ENCODE peak calls at places on chromosomes 4 and X, in four cellular contexts. A is testis, U is HFF-Myc, W is breast epithelium. V is an unnamed sample.
A peak's percentile ranks its signal among the peaks of the same experiment; 100 is the strongest.

GRCh38 chr4:164904336-164904735 is 27.4 kb downstream of the APELA start:
- DNase-seq in A (no peak), U (no peak), W (no peak), V (no peak)

GRCh38 chr4:19783667-19784223 is 468.0 kb upstream of the SLIT2 start:
- DNase-seq in A (no peak), U (no peak), W (no peak), V (no peak)

GRCh38 chrX:97987979-97988378 is 1104.3 kb downstream of the RPA4 start:
- DNase-seq in A (no peak), U (no peak), W (no peak), V (no peak)

GRCh38 chrX:16578218-16578617 is 71.7 kb upstream of the S100G start:
- DNase-seq in A (no peak), U (no peak), W (no peak), V (no peak)

GRCh38 chr4:142743071-142743825 is 102.9 kb downstream of the INPP4B start:
- DNase-seq in A (no peak), U (no peak), W (no peak), V (no peak)

GRCh38 chr4:92299152-92299551 is 4.6 kb upstream of the GRID2 start:
- DNase-seq in A (no peak), U (no peak), W (no peak), V (no peak)

GRCh38 chrX:144791298-144791697 is 456.0 kb upstream of the SPANXN1 start:
- DNase-seq in A (no peak), U (no peak), W (no peak), V (no peak)

GRCh38 chr4:69056921-69057562 is 39.2 kb upstream of the UGT2B7 start:
- DNase-seq in A (no peak), U (no peak), W (no peak), V (no peak)

GRCh38 chr4:145808021-145808650 is 128.2 kb downstream of the C4orf51 start:
- DNase-seq in A (no peak), U (peak; percentile 87), W (no peak), V (no peak)

GRCh38 chr4:139528377-139529005 is 27.5 kb downstream of the SETD7 start:
- DNase-seq in A (peak; percentile 33), U (peak; percentile 63), W (no peak), V (no peak)

GRCh38 chrX:10507181-10507580 is 113.2 kb downstream of the MID1 start:
- DNase-seq in A (peak; percentile 29), U (no peak), W (no peak), V (no peak)

GRCh38 chr4:112296949-112297483 is at the start of gene ALPK1:
- DNase-seq in A (no peak), U (peak; percentile 80), W (no peak), V (no peak)

GRCh38 chr4:108141213-108142045 is 27.3 kb downstream of the LEF1 start:
- DNase-seq in A (no peak), U (no peak), W (no peak), V (no peak)

GRCh38 chr4:77818667-77819408 is at the start of gene CNOT6L:
- DNase-seq in A (peak; percentile 80), U (no peak), W (peak; percentile 67), V (peak; percentile 87)

GRCh38 chr4:105715692-105716278 is 7.2 kb downstream of the GSTCD start:
- DNase-seq in A (no peak), U (no peak), W (no peak), V (no peak)

GRCh38 chr4:73068496-73069337 is 799 bp downstream of the COX18 start:
- DNase-seq in A (no peak), U (peak; percentile 10), W (no peak), V (no peak)

GRCh38 chr4:1247811-1248261 is 1.1 kb downstream of the CTBP1 start:
- DNase-seq in A (no peak), U (no peak), W (peak; percentile 54), V (peak; percentile 49)

GRCh38 chrX:19673334-19674040 is 158.2 kb upstream of the MAP3K15 start:
- DNase-seq in A (peak; percentile 27), U (peak; percentile 84), W (no peak), V (no peak)

GRCh38 chr4:186948361-186949291 is 225.0 kb upstream of the FAT1 start:
- DNase-seq in A (no peak), U (no peak), W (no peak), V (no peak)

GRCh38 chr4:137425281-137425680 is 107.0 kb downstream of the PCDH18 start:
- DNase-seq in A (no peak), U (no peak), W (no peak), V (no peak)

GRCh38 chr4:31557444-31557843 is 837.3 kb downstream of the PCDH7 start:
- DNase-seq in A (no peak), U (no peak), W (no peak), V (no peak)

GRCh38 chr4:123398151-123398802 is 1.7 kb downstream of the SPRY1 start:
- DNase-seq in A (peak; percentile 68), U (no peak), W (peak; percentile 68), V (peak; percentile 54)

DNA sequence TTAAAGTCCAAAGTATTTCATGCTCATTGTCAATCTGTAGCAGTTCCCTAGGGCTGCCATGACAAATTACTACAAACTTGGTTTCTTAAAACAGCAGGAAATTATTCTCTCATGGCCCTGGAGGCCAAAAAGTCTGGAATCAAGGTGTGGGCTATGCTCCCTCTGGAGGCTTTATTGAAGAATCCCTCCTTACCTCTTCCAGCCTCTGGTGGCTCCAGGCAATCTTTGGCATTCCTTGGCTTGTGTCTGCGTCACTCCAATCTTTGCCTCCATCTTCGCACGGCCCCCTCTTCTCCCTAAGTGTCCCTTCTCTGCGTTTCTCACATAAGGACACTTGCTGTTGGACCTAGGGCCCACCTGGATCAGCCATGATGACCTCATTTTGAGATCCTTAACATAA is 170.4 kb downstream of the SMIM20 start:
- DNase-seq in A (no peak), U (no peak), W (no peak), V (no peak)
- TF ChIP-seq CTCF in A (no peak), U (no peak), W (no peak), V (no peak)

GRCh38 chr4:7787067-7787466 is 152.6 kb downstream of the AFAP1 start:
- DNase-seq in A (no peak), U (no peak), W (peak; percentile 20), V (no peak)

GRCh38 chr4:7788687-7789425 is 150.8 kb downstream of the AFAP1 start:
- DNase-seq in A (no peak), U (no peak), W (no peak), V (no peak)

GRCh38 chr4:7787681-7788141 is 151.9 kb downstream of the AFAP1 start:
- DNase-seq in A (no peak), U (no peak), W (no peak), V (no peak)

GRCh38 chr4:7786517-7786916 is 153.1 kb downstream of the AFAP1 start:
- DNase-seq in A (no peak), U (no peak), W (no peak), V (no peak)

DNA sequence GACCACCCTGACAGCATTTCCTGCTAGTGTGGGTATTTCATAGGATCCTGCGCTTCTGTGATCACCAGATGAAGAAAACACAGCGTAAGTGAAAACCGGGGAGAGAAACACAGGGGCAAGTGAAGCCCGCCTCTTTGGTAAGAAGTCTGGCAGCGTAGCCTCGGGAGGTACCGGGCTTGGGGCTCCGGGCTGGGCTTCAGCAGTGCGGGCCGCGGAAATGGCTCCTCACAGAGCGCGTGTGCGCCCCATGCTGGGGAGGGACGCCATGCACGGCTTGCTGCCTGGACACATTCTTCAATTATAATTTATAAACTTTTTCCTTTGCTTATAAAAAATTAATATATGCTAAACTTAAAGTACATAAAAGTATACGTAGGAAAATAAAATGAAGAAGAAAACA is 151.5 kb downstream of the AFAP1 start:
- DNase-seq in A (no peak), U (no peak), W (no peak), V (no peak)
- TF ChIP-seq CTCF in A (no peak), U (no peak), W (no peak), V (no peak)

GRCh38 chr4:89558147-89558546 is 250.5 kb upstream of the GPRIN3 start:
- DNase-seq in A (no peak), U (no peak), W (no peak), V (no peak)
- TF ChIP-seq CTCF in A (no peak), U (peak; percentile 52), W (no peak), V (no peak)

GRCh38 chr4:7068883-7069282 is 1.0 kb upstream of the GRPEL1 start:
- DNase-seq in A (no peak), U (no peak), W (no peak), V (no peak)

GRCh38 chr4:7067147-7067522 is 729 bp downstream of the GRPEL1 start:
- DNase-seq in A (no peak), U (no peak), W (no peak), V (no peak)

GRCh38 chr4:7068279-7068842 is 497 bp upstream of the GRPEL1 start:
- DNase-seq in A (no peak), U (no peak), W (peak; percentile 99), V (no peak)

GRCh38 chr4:7066493-7066892 is 1.4 kb downstream of the GRPEL1 start:
- DNase-seq in A (no peak), U (no peak), W (no peak), V (no peak)

DNA sequence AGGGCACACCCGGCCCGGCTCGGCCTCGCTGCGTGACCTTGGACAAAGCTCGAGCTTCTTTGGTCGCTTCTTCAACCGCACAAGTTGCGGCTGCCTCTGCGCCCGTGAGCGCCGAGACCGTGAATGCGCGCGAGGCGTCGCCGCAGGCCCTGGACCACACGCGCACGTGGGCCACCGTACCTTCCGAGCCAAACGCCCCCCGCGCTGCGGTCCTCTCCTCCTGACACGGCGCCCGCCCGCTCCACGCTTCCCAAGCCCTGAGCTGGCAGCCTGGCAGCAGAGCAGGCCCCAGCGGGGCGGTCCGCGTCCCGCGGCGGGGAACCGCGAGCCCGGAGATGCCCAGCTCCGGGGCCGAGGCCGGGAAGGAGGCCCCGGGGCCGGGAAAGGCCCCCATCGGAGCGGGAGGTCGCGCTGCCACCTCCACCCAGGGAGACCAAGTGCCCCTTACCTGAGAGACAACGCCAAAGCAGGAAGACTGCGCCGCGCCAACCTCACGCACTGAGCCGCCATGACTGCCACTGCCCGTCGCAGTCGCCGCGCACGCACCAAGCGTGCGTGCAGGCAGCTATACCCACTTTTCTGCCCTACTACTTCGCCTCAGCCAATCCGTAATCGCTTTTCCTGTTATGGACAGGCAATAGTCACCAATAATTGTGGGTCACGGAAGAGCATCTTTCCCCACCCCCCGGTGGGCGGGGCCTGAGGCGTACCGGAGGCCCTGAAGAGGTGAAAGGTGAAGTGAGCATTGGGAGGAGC is at the start of gene GRPEL1:
- DNase-seq in A (peak; percentile 100), U (peak; percentile 99), W (no peak), V (peak; percentile 100)
- TF ChIP-seq CTCF in A (no peak), U (no peak), W (no peak), V (no peak)

GRCh38 chr4:17173300-17173699 is 274.9 kb upstream of the LDB2 start:
- DNase-seq in A (peak; percentile 37), U (no peak), W (no peak), V (no peak)
- TF ChIP-seq CTCF in A (peak; percentile 18), U (peak; percentile 38), W (no peak), V (no peak)